ENCODE peak calls at places on chromosomes 7 and 10, in five cellular contexts. E is neural progenitor cell, H is pancreas, C is cardiac muscle cell, P is osteoblast. B is an unnamed sample.

GRCh38 chr7:151781161-151781845 is 95.6 kb downstream of the PRKAG2 start:
- DNase-seq in E (no peak), C (no peak), P (no peak), H (no peak), B (no peak)

GRCh38 chr10:59905066-59905734 is 1.2 kb downstream of the CCDC6 start:
- DNase-seq in C (peak), E (peak), H (no peak), P (no peak), B (no peak)

GRCh38 chr7:45001138-45001694 is 1.2 kb downstream of the CCM2 start:
- DNase-seq in E (peak), H (no peak), C (no peak), P (peak), B (no peak)

GRCh38 chr10:7202804-7203203 is 208.0 kb downstream of the SFMBT2 start:
- DNase-seq in P (no peak), H (no peak), C (no peak), E (no peak), B (no peak)

GRCh38 chr10:120963053-120963533 is 111.9 kb downstream of the WDR11 start:
- DNase-seq in P (no peak), C (no peak), H (no peak), E (peak), B (no peak)

GRCh38 chr10:108597031-108597430 is 1326.3 kb downstream of the XPNPEP1 start:
- DNase-seq in E (no peak), C (no peak), P (no peak), H (no peak), B (no peak)

GRCh38 chr7:116687801-116688201 is 15.8 kb downstream of the MET start:
- DNase-seq in E (peak), P (no peak), H (no peak), C (no peak), B (no peak)

GRCh38 chr10:29370612-29371092 is 81.8 kb downstream of the LYZL1 start:
- DNase-seq in P (no peak), C (no peak), E (no peak), H (no peak), B (no peak)

GRCh38 chr7:51949726-51950644 is 633.4 kb upstream of the COBL start:
- DNase-seq in P (no peak), H (no peak), E (peak), C (no peak), B (no peak)

GRCh38 chr10:17023386-17024298 is 106.0 kb downstream of the CUBN start:
- DNase-seq in E (peak), P (peak), C (peak), H (no peak), B (peak)

GRCh38 chr10:18400911-18401260 is 250.5 kb downstream of the NSUN6 start:
- DNase-seq in E (peak), C (peak), P (no peak), H (peak), B (no peak)

GRCh38 chr7:49631071-49631826 is 142.2 kb upstream of the VWC2 start:
- DNase-seq in P (no peak), E (no peak), H (no peak), C (peak), B (no peak)

GRCh38 chr10:14820010-14820774 is 17.6 kb downstream of the CDNF start:
- DNase-seq in P (peak), H (no peak), E (no peak), C (no peak), B (no peak)

GRCh38 chr7:130957140-130957513 is 223.1 kb upstream of the KLF14 start:
- DNase-seq in E (no peak), P (no peak), H (no peak), C (no peak), B (no peak)

GRCh38 chr7:92836489-92837213 is at the start of gene CDK6:
- DNase-seq in C (peak), H (peak), P (peak), E (peak), B (peak)

GRCh38 chr7:3559178-3559765 is 258.2 kb downstream of the SDK1 start:
- DNase-seq in P (peak), C (no peak), E (no peak), H (no peak), B (no peak)
- H3K4me3 ChIP-seq in P (no peak), C (no peak), E (no peak), H (no peak), B (no peak)

DNA sequence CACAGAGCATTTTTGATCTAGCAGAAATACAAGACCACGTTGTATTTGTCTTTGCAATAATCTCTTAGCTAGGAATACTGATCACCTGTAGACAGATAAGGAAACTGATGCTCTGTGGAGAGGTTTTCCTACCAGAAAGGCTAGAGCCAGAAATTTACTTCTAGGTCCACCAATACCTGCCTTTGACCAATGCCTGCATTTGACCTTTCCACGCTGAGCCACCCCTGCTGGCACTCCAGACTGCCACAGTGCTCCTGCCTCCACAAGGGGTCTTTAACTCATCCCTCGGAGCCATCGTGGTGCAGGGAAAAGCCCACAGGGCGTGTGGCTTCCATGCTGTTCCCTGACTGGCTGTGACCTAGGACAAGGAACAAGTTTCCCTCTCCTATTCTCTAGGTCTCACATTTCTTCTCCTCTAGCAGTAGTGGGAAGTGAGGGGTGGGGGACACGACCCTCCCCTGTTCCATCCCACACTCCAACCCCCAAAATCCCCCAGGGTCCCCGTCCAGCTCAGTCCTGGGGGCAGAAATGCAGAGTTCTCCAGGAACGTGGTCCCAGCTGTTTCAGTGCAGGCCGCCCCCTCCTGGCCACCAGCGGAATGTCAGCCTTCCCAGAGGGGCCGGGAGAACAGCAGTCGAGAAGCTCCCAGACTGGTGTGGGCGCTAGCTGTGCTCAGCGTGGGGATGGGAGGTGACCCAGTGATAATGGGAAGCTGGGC is 1.4 kb upstream of the ELN start:
- DNase-seq in H (peak), E (peak), P (peak), C (peak), B (peak)
- H3K27ac ChIP-seq in H (peak), E (no peak), P (no peak), C (no peak), B (peak)

GRCh38 chr7:74655785-74656420 is 1.6 kb upstream of the GTF2I start:
- DNase-seq in E (no peak), C (no peak), P (peak), H (no peak), B (no peak)

GRCh38 chr7:74656421-74656910 is 1.1 kb upstream of the GTF2I start:
- DNase-seq in E (peak), P (peak), C (peak), H (peak), B (no peak)

GRCh38 chr7:74658171-74659004 is 870 bp downstream of the GTF2I start:
- DNase-seq in C (peak), E (peak), H (peak), P (peak), B (peak)

GRCh38 chr7:74657692-74658170 is at the start of gene GTF2I:
- DNase-seq in P (peak), E (peak), C (peak), H (peak), B (no peak)

DNA sequence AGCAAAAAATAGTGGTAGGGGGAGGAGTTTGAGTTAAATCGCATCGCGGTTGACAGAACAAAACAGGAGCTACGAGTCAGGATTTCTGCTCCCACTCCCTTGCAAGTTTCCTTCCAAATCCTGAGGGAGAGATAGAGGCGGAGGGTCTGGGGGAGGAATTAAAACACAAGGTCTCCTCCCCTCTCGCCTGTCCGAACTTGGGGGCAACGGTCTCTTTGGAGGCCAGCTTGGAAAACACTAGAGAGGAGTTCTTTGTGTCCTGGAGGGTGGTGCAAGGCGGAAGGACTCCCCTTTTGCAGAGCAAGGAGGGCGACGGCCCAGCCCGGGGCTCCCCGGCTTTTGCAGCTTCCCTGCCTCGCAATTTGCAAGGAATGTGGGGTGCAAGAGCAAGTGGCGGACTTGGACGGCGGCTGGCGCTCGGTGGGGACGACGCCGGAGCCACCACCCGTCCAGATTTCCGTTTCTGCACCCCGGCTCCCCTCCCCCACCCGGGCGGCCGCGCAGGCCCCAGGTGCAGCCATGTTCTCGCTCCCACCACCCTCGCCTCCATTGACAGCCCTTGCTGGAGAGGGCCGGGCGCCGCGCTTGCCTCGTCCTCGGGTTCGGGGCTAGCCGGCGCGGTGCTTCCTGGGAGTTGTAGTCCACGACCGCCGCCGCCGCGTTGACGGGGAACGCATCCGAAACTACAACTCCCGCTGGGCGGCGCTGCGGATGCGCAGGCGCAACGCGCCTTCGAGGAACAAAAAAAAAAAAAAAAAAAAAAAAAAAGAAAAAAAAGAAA is 417 bp upstream of the GTF2I start:
- DNase-seq in E (peak), P (peak), H (peak), C (peak), B (peak)
- TF ChIP-seq CTCF in E (no peak), P (no peak), H (no peak), C (peak), B (no peak)

GRCh38 chr10:103847909-103848468 is 7.4 kb downstream of the SH3PXD2A start:
- DNase-seq in C (no peak), E (peak), P (no peak), H (no peak), B (no peak)

GRCh38 chr10:103843045-103843444 is 12.3 kb downstream of the SH3PXD2A start:
- DNase-seq in P (no peak), E (no peak), H (no peak), C (no peak), B (no peak)

GRCh38 chr10:103847346-103847745 is 8.0 kb downstream of the SH3PXD2A start:
- DNase-seq in P (no peak), H (no peak), C (no peak), E (no peak), B (no peak)

GRCh38 chr10:103843854-103844567 is 11.4 kb downstream of the SH3PXD2A start:
- DNase-seq in P (peak), H (no peak), C (no peak), E (no peak), B (peak)

GRCh38 chr10:103845983-103846382 is 9.4 kb downstream of the SH3PXD2A start:
- DNase-seq in H (no peak), E (no peak), C (no peak), P (no peak), B (no peak)
- H3K4me3 ChIP-seq in H (no peak), E (no peak), C (no peak), P (no peak), B (no peak)

DNA sequence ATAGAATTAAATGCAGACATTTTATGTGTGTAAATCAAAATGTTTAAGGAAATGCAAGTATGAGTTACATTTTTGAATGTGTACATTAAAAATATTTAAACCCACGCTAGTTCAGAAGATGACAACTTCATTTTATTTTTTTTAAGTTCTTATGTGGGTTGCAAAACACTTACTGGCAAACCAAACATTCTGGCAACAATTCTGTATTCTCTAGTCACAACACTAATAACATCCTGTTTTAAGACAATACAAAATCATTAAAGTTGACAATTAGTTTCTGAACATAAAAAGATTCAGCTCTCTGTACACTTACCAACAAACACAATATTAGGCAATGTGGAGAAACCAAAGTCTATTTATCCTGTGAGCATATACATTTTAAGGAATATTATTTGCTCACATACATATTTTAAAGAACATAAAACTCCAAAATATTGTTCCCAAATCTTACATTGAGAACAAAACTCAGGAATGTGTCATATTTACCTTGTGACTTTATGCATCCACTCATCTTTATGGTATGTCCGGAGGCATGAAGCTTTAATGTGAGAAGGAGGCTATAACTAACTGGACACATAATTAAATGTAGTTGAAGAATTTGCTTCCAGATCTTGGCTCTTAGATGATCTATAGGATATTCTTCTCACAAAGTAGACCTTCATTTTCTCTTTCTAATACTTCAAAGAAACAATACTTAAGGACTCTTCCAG is 134.7 kb downstream of the DGKB start:
- DNase-seq in P (no peak), C (no peak), E (no peak), H (no peak), B (no peak)
- H3K27ac ChIP-seq in P (peak), C (no peak), E (no peak), H (no peak), B (no peak)

GRCh38 chr7:70432567-70433001 is 699.4 kb upstream of the GALNT17 start:
- DNase-seq in E (no peak), H (no peak), C (no peak), P (no peak), B (no peak)

GRCh38 chr7:70434821-70435220 is 697.1 kb upstream of the GALNT17 start:
- DNase-seq in H (no peak), P (no peak), E (no peak), C (no peak), B (no peak)

GRCh38 chr7:70436815-70437350 is 695.1 kb upstream of the GALNT17 start:
- DNase-seq in P (no peak), H (no peak), C (no peak), E (no peak), B (no peak)

GRCh38 chr7:70435634-70436033 is 696.3 kb upstream of the GALNT17 start:
- DNase-seq in P (peak), E (no peak), C (no peak), H (no peak), B (no peak)

GRCh38 chr7:70434376-70434775 is 697.6 kb upstream of the GALNT17 start:
- DNase-seq in H (no peak), E (no peak), P (no peak), C (no peak), B (no peak)
- TF ChIP-seq CTCF in H (no peak), E (peak), P (no peak), C (no peak), B (peak)

GRCh38 chr10:97738616-97739015 is 1.7 kb downstream of the ZFYVE27 start:
- DNase-seq in E (no peak), C (no peak), P (peak), H (no peak), B (no peak)

GRCh38 chr10:97743169-97743945 is 6.4 kb downstream of the ZFYVE27 start:
- DNase-seq in E (no peak), C (no peak), H (no peak), P (peak), B (no peak)

GRCh38 chr10:97737770-97738265 is 890 bp downstream of the ZFYVE27 start:
- DNase-seq in H (no peak), E (no peak), P (peak), C (no peak), B (no peak)

GRCh38 chr10:97736902-97737769 is at the start of gene ZFYVE27:
- DNase-seq in H (peak), C (peak), E (peak), P (peak), B (peak)

GRCh38 chr10:97740613-97741012 is 3.7 kb downstream of the ZFYVE27 start:
- DNase-seq in H (no peak), C (peak), E (no peak), P (peak), B (no peak)
- H3K4me3 ChIP-seq in H (no peak), C (no peak), E (no peak), P (no peak), B (no peak)

GRCh38 chr7:50771120-50772002 is 11.3 kb downstream of the GRB10 start:
- DNase-seq in C (no peak), P (no peak), H (peak), E (no peak), B (no peak)
- H3K27ac ChIP-seq in C (no peak), P (no peak), H (peak), E (no peak), B (no peak)

GRCh38 chr7:125030756-125031387 is 101.2 kb upstream of the POT1 start:
- DNase-seq in H (no peak), E (no peak), C (no peak), P (no peak), B (no peak)

GRCh38 chr7:125032943-125033342 is 103.3 kb upstream of the POT1 start:
- DNase-seq in P (no peak), H (no peak), E (no peak), C (no peak), B (no peak)

DNA sequence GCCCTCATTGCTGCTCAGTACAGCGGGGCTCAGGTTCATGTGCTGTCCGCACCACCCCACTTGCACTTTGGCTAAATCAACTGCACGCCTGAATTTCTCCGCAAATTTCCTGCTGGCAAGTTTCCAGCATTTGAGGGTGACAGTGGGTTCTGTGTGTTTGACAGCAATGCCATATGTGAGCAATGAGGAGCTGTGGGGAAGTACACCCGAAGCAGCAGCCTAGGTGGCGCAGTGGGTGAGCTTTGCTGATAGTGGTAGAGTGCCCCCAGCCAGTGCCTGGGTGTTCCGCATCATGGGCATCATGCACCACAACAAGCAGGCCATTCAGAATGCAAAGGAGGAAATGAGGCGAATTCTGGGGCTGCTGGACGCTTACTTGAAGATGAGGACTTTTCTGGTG is 103.9 kb upstream of the POT1 start:
- DNase-seq in E (no peak), H (no peak), C (no peak), P (no peak), B (no peak)
- TF ChIP-seq CTCF in E (no peak), H (no peak), C (no peak), P (no peak), B (no peak)

GRCh38 chr10:75180592-75180991 is 30.0 kb upstream of the VDAC2 start:
- DNase-seq in P (peak), H (no peak), E (no peak), C (no peak), B (no peak)
- H3K4me3 ChIP-seq in P (no peak), H (no peak), E (no peak), C (no peak), B (no peak)

B was measured in ascending aorta.